ENCODE peak calls at places on chromosomes 7 and 10, in nine cellular contexts. W is lung microvascular endothelial cell; R is stimulated activated CD8-positive, alpha-beta memory T cell treated with anti-CD3 and anti-CD28 coated beads, Interleukin-15, amount 100 ng/mL, for 4 hours; F is neuronal stem cell; K is mesendoderm; N is T follicular helper cell; V is 8988T; B is COR-L47; U is HS-5. O is an unnamed sample.

GRCh38 chr7:117036836-117037235 is 83.5 kb downstream of the ST7 start:
- DNase-seq in R (no peak), U (no peak), V (no peak), W (no peak), K (no peak), B (no peak), N (no peak), F (no peak), O (no peak)

GRCh38 chr10:96473866-96474265 is 39.9 kb downstream of the TLL2 start:
- DNase-seq in B (no peak), R (no peak), V (no peak), N (no peak), F (peak; percentile 39), K (no peak), U (no peak), W (no peak), O (no peak)

GRCh38 chr7:21507627-21508343 is 35.1 kb upstream of the DNAH11 start:
- DNase-seq in V (no peak), N (no peak), R (peak; percentile 1), F (peak; percentile 5), K (peak; percentile 65), B (peak; percentile 24), W (peak; percentile 60), U (peak; percentile 22), O (no peak)

GRCh38 chr10:126521354-126521753 is 133.1 kb upstream of the ADAM12 start:
- DNase-seq in W (no peak), R (no peak), N (no peak), V (no peak), K (no peak), B (no peak), F (no peak), U (no peak), O (no peak)

GRCh38 chr10:30915141-30915540 is 116.5 kb downstream of the ZNF438 start:
- DNase-seq in U (no peak), N (no peak), R (no peak), K (no peak), B (no peak), F (no peak), V (no peak), W (peak; percentile 17), O (no peak)

GRCh38 chr7:43444711-43445578 is 138.0 kb upstream of the STK17A start:
- DNase-seq in R (no peak), V (no peak), K (no peak), N (no peak), U (no peak), B (no peak), W (no peak), F (no peak), O (no peak)

GRCh38 chr10:14017380-14017943 is 313.3 kb downstream of the FRMD4A start:
- DNase-seq in V (no peak), R (no peak), U (no peak), B (no peak), N (no peak), F (no peak), W (no peak), K (no peak), O (no peak)

GRCh38 chr10:112951349-112952281 is 1.6 kb downstream of the TCF7L2 start:
- DNase-seq in R (peak; percentile 4), N (peak; percentile 15), U (no peak), W (peak; percentile 75), K (peak; percentile 97), B (no peak), F (peak; percentile 75), V (no peak), O (no peak)

GRCh38 chr7:34058791-34059550 is 153.6 kb downstream of the BMPER start:
- DNase-seq in K (no peak), W (no peak), B (no peak), R (no peak), V (no peak), F (no peak), N (no peak), U (no peak), O (no peak)

GRCh38 chr7:156907656-156908055 is 14.7 kb upstream of the LMBR1 start:
- DNase-seq in B (no peak), N (no peak), U (no peak), F (no peak), K (no peak), R (no peak), V (no peak), W (peak; percentile 56), O (no peak)

GRCh38 chr10:80204193-80204714 is 1.1 kb downstream of the ANXA11 start:
- DNase-seq in B (no peak), V (no peak), N (no peak), K (peak; percentile 82), W (peak; percentile 28), U (no peak), R (no peak), F (no peak), O (no peak)

GRCh38 chr10:58385784-58386112 is 538 bp downstream of the TFAM start:
- DNase-seq in V (no peak), F (peak; percentile 35), B (no peak), K (peak; percentile 68), U (no peak), W (peak; percentile 42), R (no peak), N (no peak), O (peak; percentile 63)

GRCh38 chr10:90227786-90228185 is 526.4 kb downstream of the KIF20B start:
- DNase-seq in U (no peak), B (no peak), K (no peak), V (no peak), N (no peak), F (no peak), W (peak; percentile 19), R (no peak), O (no peak)

GRCh38 chr7:69617364-69617763 is 19.1 kb downstream of the AUTS2 start:
- DNase-seq in R (no peak), F (no peak), W (no peak), U (no peak), V (no peak), N (no peak), B (no peak), K (peak; percentile 57), O (no peak)

O was measured in ascending aorta.